ENCODE peak calls at places on chromosomes 2 and 18, in seven cellular contexts. One of them, this sample, is unnamed.

GRCh38 chr2:123993728-123994323 is 31.3 kb upstream of the CNTNAP5 start:
- DNase-seq in aorta: no peak
- DNase-seq in heart left ventricle: no peak
- DNase-seq in SJSA1: peak; percentile 1
- DNase-seq in BJ: no peak
- DNase-seq in neuronal stem cell: peak; percentile 23
- DNase-seq in uterus: no peak
- DNase-seq in this sample: peak; percentile 25

GRCh38 chr2:161115205-161115604 is 45.0 kb upstream of the TANK start:
- DNase-seq in uterus: no peak
- DNase-seq in BJ: no peak
- DNase-seq in SJSA1: no peak
- DNase-seq in aorta: no peak
- DNase-seq in neuronal stem cell: no peak
- DNase-seq in heart left ventricle: no peak
- DNase-seq in this sample: no peak

GRCh38 chr2:184410160-184410559 is 188.2 kb upstream of the ZNF804A start:
- DNase-seq in SJSA1: no peak
- DNase-seq in heart left ventricle: no peak
- DNase-seq in neuronal stem cell: no peak
- DNase-seq in BJ: no peak
- DNase-seq in aorta: no peak
- DNase-seq in uterus: no peak
- DNase-seq in this sample: no peak

GRCh38 chr2:71640459-71640858 is 187.1 kb downstream of the DYSF start:
- DNase-seq in uterus: no peak
- DNase-seq in SJSA1: no peak
- DNase-seq in neuronal stem cell: no peak
- DNase-seq in aorta: no peak
- DNase-seq in heart left ventricle: no peak
- DNase-seq in BJ: no peak
- DNase-seq in this sample: no peak

GRCh38 chr2:23925702-23926288 is 1.1 kb downstream of the ATAD2B start:
- DNase-seq in heart left ventricle: peak; percentile 53
- DNase-seq in uterus: peak; percentile 35
- DNase-seq in aorta: no peak
- DNase-seq in neuronal stem cell: peak; percentile 37
- DNase-seq in SJSA1: peak; percentile 69
- DNase-seq in BJ: no peak
- DNase-seq in this sample: peak; percentile 71

GRCh38 chr2:3280197-3280596 is 97.4 kb downstream of the EIPR1 start:
- DNase-seq in uterus: no peak
- DNase-seq in heart left ventricle: no peak
- DNase-seq in BJ: no peak
- DNase-seq in aorta: peak; percentile 52
- DNase-seq in SJSA1: no peak
- DNase-seq in neuronal stem cell: no peak
- DNase-seq in this sample: no peak

GRCh38 chr2:242012956-242013764 is 143.6 kb downstream of the RTP5 start:
- DNase-seq in uterus: peak; percentile 6
- DNase-seq in neuronal stem cell: no peak
- DNase-seq in aorta: peak; percentile 72
- DNase-seq in SJSA1: no peak
- DNase-seq in BJ: no peak
- DNase-seq in heart left ventricle: no peak
- DNase-seq in this sample: no peak

GRCh38 chr2:219454217-219454616 is 19.6 kb downstream of the SPEG start:
- DNase-seq in heart left ventricle: no peak
- DNase-seq in neuronal stem cell: no peak
- DNase-seq in BJ: no peak
- DNase-seq in aorta: peak; percentile 77
- DNase-seq in SJSA1: no peak
- DNase-seq in uterus: no peak
- DNase-seq in this sample: no peak

GRCh38 chr2:50611261-50612020 is 420.5 kb downstream of the NRXN1 start:
- DNase-seq in aorta: no peak
- DNase-seq in SJSA1: no peak
- DNase-seq in uterus: no peak
- DNase-seq in neuronal stem cell: no peak
- DNase-seq in heart left ventricle: no peak
- DNase-seq in BJ: no peak
- DNase-seq in this sample: no peak

GRCh38 chr2:69177785-69178636 is 165.0 kb downstream of the ANTXR1 start:
- DNase-seq in neuronal stem cell: peak; percentile 89
- DNase-seq in heart left ventricle: peak; percentile 90
- DNase-seq in uterus: peak; percentile 85
- DNase-seq in SJSA1: peak; percentile 92
- DNase-seq in BJ: peak; percentile 76
- DNase-seq in aorta: peak; percentile 97
- DNase-seq in this sample: peak; percentile 58

GRCh38 chr18:59631583-59632181 is 65.5 kb downstream of the CCBE1 start:
- DNase-seq in SJSA1: peak; percentile 48
- DNase-seq in aorta: no peak
- DNase-seq in uterus: no peak
- DNase-seq in BJ: no peak
- DNase-seq in heart left ventricle: no peak
- DNase-seq in neuronal stem cell: peak; percentile 49
- DNase-seq in this sample: no peak

GRCh38 chr2:149466635-149467034 is 120.9 kb downstream of the MMADHC start:
- DNase-seq in uterus: no peak
- DNase-seq in BJ: no peak
- DNase-seq in SJSA1: no peak
- DNase-seq in neuronal stem cell: no peak
- DNase-seq in heart left ventricle: no peak
- DNase-seq in aorta: no peak
- DNase-seq in this sample: no peak

GRCh38 chr2:208099682-208100081 is 24.6 kb downstream of the CRYGD start:
- DNase-seq in SJSA1: no peak
- DNase-seq in BJ: no peak
- DNase-seq in uterus: no peak
- DNase-seq in neuronal stem cell: no peak
- DNase-seq in heart left ventricle: no peak
- DNase-seq in aorta: no peak
- DNase-seq in this sample: no peak
- H3K4me3 ChIP-seq in SJSA1: no peak overlapping the region
- H3K4me3 ChIP-seq in BJ: no peak overlapping the region
- H3K4me3 ChIP-seq in uterus: no peak overlapping the region
- H3K4me3 ChIP-seq in neuronal stem cell: no peak overlapping the region
- H3K4me3 ChIP-seq in heart left ventricle: no peak overlapping the region
- H3K4me3 ChIP-seq in aorta: no peak overlapping the region
- H3K4me3 ChIP-seq in this sample: no peak overlapping the region

GRCh38 chr2:205462681-205463345 is 219.5 kb upstream of the NRP2 start:
- DNase-seq in uterus: no peak
- DNase-seq in heart left ventricle: no peak
- DNase-seq in SJSA1: peak; percentile 10
- DNase-seq in aorta: no peak
- DNase-seq in BJ: no peak
- DNase-seq in neuronal stem cell: no peak
- DNase-seq in this sample: no peak

GRCh38 chr2:205463626-205464025 is 218.7 kb upstream of the NRP2 start:
- DNase-seq in aorta: no peak
- DNase-seq in uterus: no peak
- DNase-seq in SJSA1: no peak
- DNase-seq in heart left ventricle: no peak
- DNase-seq in BJ: no peak
- DNase-seq in neuronal stem cell: no peak
- DNase-seq in this sample: no peak

GRCh38 chr2:205464681-205465080 is 217.6 kb upstream of the NRP2 start:
- DNase-seq in BJ: no peak
- DNase-seq in SJSA1: peak; percentile 60
- DNase-seq in uterus: no peak
- DNase-seq in neuronal stem cell: no peak
- DNase-seq in aorta: no peak
- DNase-seq in heart left ventricle: no peak
- DNase-seq in this sample: no peak

GRCh38 chr2:205461678-205462665 is 220.3 kb upstream of the NRP2 start:
- DNase-seq in aorta: no peak
- DNase-seq in SJSA1: no peak
- DNase-seq in BJ: no peak
- DNase-seq in neuronal stem cell: no peak
- DNase-seq in heart left ventricle: no peak
- DNase-seq in uterus: no peak
- DNase-seq in this sample: no peak

GRCh38 chr2:205465791-205466190 is 216.5 kb upstream of the NRP2 start:
- DNase-seq in aorta: no peak
- DNase-seq in uterus: no peak
- DNase-seq in neuronal stem cell: no peak
- DNase-seq in heart left ventricle: no peak
- DNase-seq in BJ: no peak
- DNase-seq in SJSA1: peak; percentile 6
- DNase-seq in this sample: no peak
- H3K4me3 ChIP-seq in aorta: no peak overlapping the region
- H3K4me3 ChIP-seq in uterus: no peak overlapping the region
- H3K4me3 ChIP-seq in neuronal stem cell: no peak overlapping the region
- H3K4me3 ChIP-seq in heart left ventricle: no peak overlapping the region
- H3K4me3 ChIP-seq in BJ: no peak overlapping the region
- H3K4me3 ChIP-seq in SJSA1: no peak overlapping the region
- H3K4me3 ChIP-seq in this sample: no peak overlapping the region

GRCh38 chr2:134262666-134263065 is 8.8 kb downstream of the MGAT5 start:
- DNase-seq in heart left ventricle: no peak
- DNase-seq in BJ: no peak
- DNase-seq in neuronal stem cell: no peak
- DNase-seq in uterus: no peak
- DNase-seq in SJSA1: no peak
- DNase-seq in aorta: no peak
- DNase-seq in this sample: no peak
- H3K4me3 ChIP-seq in heart left ventricle: no peak overlapping the region
- H3K4me3 ChIP-seq in BJ: no peak overlapping the region
- H3K4me3 ChIP-seq in neuronal stem cell: no peak overlapping the region
- H3K4me3 ChIP-seq in uterus: no peak overlapping the region
- H3K4me3 ChIP-seq in SJSA1: no peak overlapping the region
- H3K4me3 ChIP-seq in aorta: no peak overlapping the region
- H3K4me3 ChIP-seq in this sample: no peak overlapping the region

GRCh38 chr2:38098351-38099095 is 22.6 kb upstream of the CYP1B1 start:
- DNase-seq in SJSA1: no peak
- DNase-seq in aorta: no peak
- DNase-seq in heart left ventricle: peak; percentile 32
- DNase-seq in uterus: no peak
- DNase-seq in BJ: no peak
- DNase-seq in neuronal stem cell: no peak
- DNase-seq in this sample: peak; percentile 72
- H3K4me3 ChIP-seq in SJSA1: no peak overlapping the region
- H3K4me3 ChIP-seq in aorta: no peak overlapping the region
- H3K4me3 ChIP-seq in heart left ventricle: peak overlapping the region; percentile 17
- H3K4me3 ChIP-seq in uterus: peak overlapping the region; percentile 31
- H3K4me3 ChIP-seq in BJ: no peak overlapping the region
- H3K4me3 ChIP-seq in neuronal stem cell: peak overlapping the region; percentile 6
- H3K4me3 ChIP-seq in this sample: no peak overlapping the region